ENCODE peak calls at places on chromosomes 16 and 17, in seven cellular contexts. O, X, K, Y, W, C and M are unnamed samples.

GRCh38 chr16:22751104-22751667 is 62.8 kb upstream of the HS3ST2 start:
- DNase-seq in O (no peak), X (no peak), K (no peak), Y (no peak), W (no peak), C (no peak), M (no peak)

GRCh38 chr16:89004209-89004831 is 27.3 kb upstream of the CBFA2T3 start:
- DNase-seq in O (no peak), X (peak; percentile 50), K (no peak), Y (no peak), W (no peak), C (peak; percentile 54), M (peak; percentile 58)

GRCh38 chr16:9136596-9136995 is 45.2 kb downstream of the HAPSTR1 start:
- DNase-seq in O (no peak), X (no peak), K (no peak), Y (no peak), W (peak; percentile 48), C (no peak), M (peak; percentile 35)

GRCh38 chr16:65657051-65657450 is 535.2 kb upstream of the CDH11 start:
- DNase-seq in O (no peak), X (no peak), K (no peak), Y (no peak), W (no peak), C (peak; percentile 40), M (no peak)

GRCh38 chr17:49575524-49576120 is at the start of gene NXPH3:
- DNase-seq in O (peak; percentile 44), X (peak; percentile 75), K (peak; percentile 44), Y (peak; percentile 63), W (peak; percentile 87), C (peak; percentile 58), M (peak; percentile 78)

GRCh38 chr16:80014241-80014939 is 413.9 kb upstream of the MAF start:
- DNase-seq in O (no peak), X (no peak), K (no peak), Y (no peak), W (no peak), C (no peak), M (no peak)

GRCh38 chr17:62572488-62573469 is 54.7 kb upstream of the MRC2 start:
- DNase-seq in O (no peak), X (no peak), K (no peak), Y (no peak), W (no peak), C (peak; percentile 35), M (no peak)

GRCh38 chr17:67276075-67276474 is 31.1 kb upstream of the HELZ start:
- DNase-seq in O (no peak), X (no peak), K (no peak), Y (no peak), W (no peak), C (peak; percentile 18), M (no peak)

GRCh38 chr17:10072556-10072955 is 125.8 kb downstream of the GAS7 start:
- DNase-seq in O (no peak), X (no peak), K (no peak), Y (no peak), W (no peak), C (no peak), M (no peak)

GRCh38 chr16:76226481-76226880 is 50.7 kb upstream of the CNTNAP4 start:
- DNase-seq in O (no peak), X (no peak), K (no peak), Y (no peak), W (no peak), C (no peak), M (no peak)

GRCh38 chr17:38703742-38704644 is 1.1 kb upstream of the MLLT6 start:
- DNase-seq in O (peak; percentile 92), X (peak; percentile 84), K (peak; percentile 70), Y (peak; percentile 80), W (peak; percentile 96), C (peak; percentile 52), M (peak; percentile 94)

GRCh38 chr17:21029032-21029431 is 13.8 kb downstream of the USP22 start:
- DNase-seq in O (no peak), X (no peak), K (no peak), Y (peak; percentile 45), W (no peak), C (peak; percentile 76), M (no peak)

GRCh38 chr16:79911660-79912059 is 311.1 kb upstream of the MAF start:
- DNase-seq in O (no peak), X (no peak), K (no peak), Y (no peak), W (no peak), C (no peak), M (no peak)

GRCh38 chr16:12057276-12057675 is 80.7 kb downstream of the SNX29 start:
- DNase-seq in O (no peak), X (no peak), K (no peak), Y (no peak), W (peak; percentile 23), C (peak; percentile 66), M (peak; percentile 10)

GRCh38 chr17:68020451-68020779 is 15.1 kb upstream of the KPNA2 start:
- DNase-seq in O (no peak), X (no peak), K (no peak), Y (no peak), W (no peak), C (peak; percentile 12), M (no peak)

GRCh38 chr16:87388818-87389134 is 3.4 kb upstream of the MAP1LC3B start:
- DNase-seq in O (no peak), X (no peak), K (no peak), Y (no peak), W (no peak), C (no peak), M (no peak)

DNA sequence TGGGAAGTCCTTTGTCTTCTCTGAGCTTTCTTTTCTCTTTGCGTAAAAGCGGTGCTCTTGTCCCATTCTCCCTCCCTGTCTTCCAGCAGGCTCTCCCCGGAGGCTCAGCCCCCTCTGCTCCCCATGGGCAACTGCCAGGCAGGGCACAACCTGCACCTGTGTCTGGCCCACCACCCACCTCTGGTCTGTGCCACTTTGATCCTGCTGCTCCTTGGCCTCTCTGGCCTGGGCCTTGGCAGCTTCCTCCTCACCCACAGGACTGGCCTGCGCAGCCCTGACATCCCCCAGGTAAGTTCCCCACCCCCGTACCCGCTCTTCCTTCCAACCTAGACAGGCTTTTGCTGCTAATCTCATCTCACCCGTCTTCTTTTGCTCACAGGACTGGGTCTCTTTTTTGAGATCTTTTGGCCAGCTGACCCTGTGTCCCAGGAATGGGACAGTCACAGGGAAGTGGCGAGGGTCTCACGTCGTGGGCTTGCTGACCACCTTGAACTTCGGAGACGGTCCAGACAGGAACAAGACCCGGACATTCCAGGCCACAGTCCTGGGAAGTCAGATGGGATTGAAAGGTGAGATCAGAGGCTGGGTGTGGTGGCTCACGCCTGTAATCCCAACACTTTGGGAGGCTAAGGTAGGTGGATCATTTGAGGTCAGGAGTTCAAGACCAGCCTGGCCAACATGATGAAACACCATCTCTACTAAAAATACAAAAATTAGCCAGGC is 1.3 kb downstream of the TMEM219 start:
- DNase-seq in O (no peak), X (no peak), K (no peak), Y (no peak), W (no peak), C (no peak), M (no peak)
- H3K4me3 ChIP-seq in O (peak overlapping the region; percentile 79), X (peak overlapping the region; percentile 81), K (peak overlapping the region; percentile 85), Y (peak overlapping the region; percentile 67), W (peak overlapping the region; percentile 88), C (no peak overlapping the region), M (peak overlapping the region; percentile 64)

DNA sequence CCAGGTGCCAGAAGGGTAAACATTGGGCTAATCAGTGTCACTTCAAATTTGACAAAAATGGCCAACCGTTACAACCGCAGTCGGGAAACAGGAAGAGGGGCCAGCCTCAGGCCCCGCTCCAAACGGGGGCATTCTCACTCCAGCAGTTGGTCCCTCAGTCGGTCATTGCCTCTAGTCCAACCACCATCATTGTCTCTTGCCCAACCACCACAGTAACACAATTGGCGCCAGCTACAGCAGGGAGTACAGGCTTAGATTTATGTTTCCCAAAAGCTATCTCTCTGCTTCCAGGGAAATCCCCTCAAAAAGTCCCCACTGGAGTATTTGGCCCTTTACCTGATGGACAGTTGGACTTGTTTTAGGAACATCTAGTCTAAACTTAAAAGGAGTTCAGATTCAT is 20.3 kb downstream of the ALOX15B start:
- DNase-seq in O (peak; percentile 8), X (no peak), K (no peak), Y (no peak), W (peak; percentile 44), C (no peak), M (peak; percentile 16)
- H3K4me1 ChIP-seq in O (no peaks in the 10 kb centered on the region), X (peaks cover 9% of the 10 kb centered on the region), K (no peaks in the 10 kb centered on the region), Y (no peaks in the 10 kb centered on the region), W (peaks cover 28% of the 10 kb centered on the region), C (no peaks in the 10 kb centered on the region), M (peaks cover 25% of the 10 kb centered on the region)

DNA sequence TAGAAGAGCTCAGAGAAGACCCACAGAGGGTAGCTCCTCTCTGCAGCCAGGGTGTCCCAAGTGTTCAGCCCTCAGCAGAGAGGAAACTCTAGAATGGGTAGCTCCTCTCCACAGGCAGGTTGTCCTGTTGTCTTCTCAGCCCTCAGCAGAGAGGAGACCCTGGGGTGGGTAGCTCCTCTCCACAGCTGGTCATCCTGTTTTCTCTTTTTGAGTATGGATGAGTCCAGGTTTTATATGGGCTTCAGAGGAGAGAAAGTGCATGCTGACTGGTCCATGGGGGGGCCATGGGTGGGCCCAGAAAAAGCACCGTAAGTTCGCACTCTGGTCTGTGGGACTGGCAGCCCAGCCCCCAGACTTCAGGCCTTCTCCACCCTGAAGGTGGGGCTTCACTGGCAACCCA is 48.4 kb downstream of the ESRP2 start:
- DNase-seq in O (no peak), X (no peak), K (no peak), Y (no peak), W (no peak), C (no peak), M (no peak)
- TF ChIP-seq CTCF in O (no peak), X (no peak), K (no peak), Y (no peak), W (no peak), C (no peak), M (no peak)

GRCh38 chr17:76547642-76548202 is 7.9 kb downstream of the PRCD start:
- DNase-seq in O (no peak), X (no peak), K (no peak), Y (no peak), W (no peak), C (no peak), M (no peak)

GRCh38 chr17:76545918-76546555 is 6.2 kb downstream of the PRCD start:
- DNase-seq in O (no peak), X (peak; percentile 14), K (no peak), Y (no peak), W (no peak), C (no peak), M (no peak)

GRCh38 chr17:76544916-76545365 is 5.1 kb downstream of the PRCD start:
- DNase-seq in O (no peak), X (no peak), K (no peak), Y (no peak), W (no peak), C (no peak), M (no peak)

GRCh38 chr17:76547183-76547641 is 7.4 kb downstream of the PRCD start:
- DNase-seq in O (peak; percentile 57), X (peak; percentile 47), K (peak; percentile 77), Y (peak; percentile 77), W (no peak), C (peak; percentile 81), M (peak; percentile 51)

DNA sequence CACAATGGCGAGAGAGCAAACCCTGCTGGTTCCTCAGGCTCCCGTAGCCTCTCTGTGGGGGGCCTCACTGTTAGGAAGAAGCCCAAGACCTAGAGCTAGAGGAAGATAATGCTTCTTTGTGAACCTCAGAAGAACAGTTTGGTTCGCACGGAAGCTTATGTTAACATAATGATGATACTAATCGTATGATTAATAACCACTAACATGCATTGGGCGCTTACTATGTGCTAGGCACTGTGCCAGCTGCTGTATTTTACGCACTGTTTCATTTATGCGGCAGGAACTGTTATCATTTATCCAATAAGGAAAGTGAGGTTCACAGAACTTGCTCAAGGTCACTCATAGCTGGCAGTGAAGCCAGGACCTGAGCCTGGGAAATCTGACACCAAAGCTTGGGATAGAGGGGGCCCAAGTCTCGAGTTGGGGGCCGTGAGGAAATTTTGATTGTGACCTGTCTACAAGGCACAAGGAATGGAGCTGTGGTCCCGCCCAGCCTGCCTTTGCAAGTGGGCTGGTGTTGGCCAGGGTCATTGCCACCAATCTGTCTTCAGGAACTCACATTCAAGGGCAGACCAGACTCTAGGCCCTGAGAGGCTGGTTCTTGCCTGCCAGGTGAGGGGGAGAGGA is 6.8 kb downstream of the PRCD start:
- DNase-seq in O (no peak), X (no peak), K (no peak), Y (no peak), W (no peak), C (peak; percentile 90), M (no peak)
- H3K4me3 ChIP-seq in O (no peak overlapping the region), X (no peak overlapping the region), K (no peak overlapping the region), Y (no peak overlapping the region), W (no peak overlapping the region), C (no peak overlapping the region), M (no peak overlapping the region)